ENCODE peak calls at places on chromosomes 2 and 18, in six cellular contexts. One of them, this sample, is unnamed. For H3K4me1, the result is how much of the 10 kb centered on the place peaks cover.

GRCh38 chr2:175404839-175405238 is 223.3 kb upstream of the ATP5MC3 start:
- DNase-seq in upper lobe of left lung: no peak
- DNase-seq in PC-9: no peak
- DNase-seq in IMR-90: no peak
- DNase-seq in A549: no peak
- DNase-seq in heart left ventricle: no peak
- DNase-seq in this sample: no peak

GRCh38 chr2:227115761-227116160 is 48.2 kb downstream of the COL4A4 start:
- DNase-seq in PC-9: no peak
- DNase-seq in upper lobe of left lung: no peak
- DNase-seq in A549: no peak
- DNase-seq in IMR-90: peak
- DNase-seq in heart left ventricle: no peak
- DNase-seq in this sample: no peak

GRCh38 chr2:84788027-84788426 is 92.9 kb downstream of the TRABD2A start:
- DNase-seq in upper lobe of left lung: no peak
- DNase-seq in PC-9: no peak
- DNase-seq in A549: no peak
- DNase-seq in IMR-90: no peak
- DNase-seq in heart left ventricle: no peak
- DNase-seq in this sample: no peak

GRCh38 chr2:46985512-46985911 is 69.9 kb upstream of the MCFD2 start:
- DNase-seq in PC-9: peak
- DNase-seq in heart left ventricle: peak
- DNase-seq in A549: no peak
- DNase-seq in upper lobe of left lung: no peak
- DNase-seq in IMR-90: peak
- DNase-seq in this sample: no peak

GRCh38 chr2:71452565-71452964 is 796 bp upstream of the DYSF start:
- DNase-seq in IMR-90: peak
- DNase-seq in A549: peak
- DNase-seq in PC-9: peak
- DNase-seq in heart left ventricle: peak
- DNase-seq in upper lobe of left lung: peak
- DNase-seq in this sample: peak

GRCh38 chr2:98913916-98914712 is 21.9 kb downstream of the CRACDL start:
- DNase-seq in PC-9: no peak
- DNase-seq in heart left ventricle: no peak
- DNase-seq in IMR-90: no peak
- DNase-seq in upper lobe of left lung: peak
- DNase-seq in A549: no peak
- DNase-seq in this sample: no peak

GRCh38 chr2:151269798-151270568 is 8.3 kb upstream of the RBM43 start:
- DNase-seq in PC-9: no peak
- DNase-seq in heart left ventricle: no peak
- DNase-seq in upper lobe of left lung: no peak
- DNase-seq in A549: no peak
- DNase-seq in IMR-90: no peak
- DNase-seq in this sample: peak

GRCh38 chr2:120520929-120521912 is 175.3 kb downstream of the INHBB start:
- DNase-seq in upper lobe of left lung: peak
- DNase-seq in IMR-90: peak
- DNase-seq in A549: peak
- DNase-seq in heart left ventricle: no peak
- DNase-seq in PC-9: peak
- DNase-seq in this sample: peak

GRCh38 chr2:157256621-157257020 is 884 bp upstream of the GALNT5 start:
- DNase-seq in PC-9: no peak
- DNase-seq in A549: no peak
- DNase-seq in heart left ventricle: no peak
- DNase-seq in IMR-90: peak
- DNase-seq in upper lobe of left lung: no peak
- DNase-seq in this sample: peak

GRCh38 chr18:13232971-13233565 is 14.5 kb downstream of the LDLRAD4 start:
- DNase-seq in A549: no peak
- DNase-seq in heart left ventricle: no peak
- DNase-seq in PC-9: no peak
- DNase-seq in upper lobe of left lung: no peak
- DNase-seq in IMR-90: no peak
- DNase-seq in this sample: no peak

GRCh38 chr18:48472610-48473009 is 63.4 kb upstream of the ZBTB7C start:
- DNase-seq in heart left ventricle: no peak
- DNase-seq in A549: no peak
- DNase-seq in upper lobe of left lung: no peak
- DNase-seq in IMR-90: no peak
- DNase-seq in PC-9: peak
- DNase-seq in this sample: peak

GRCh38 chr2:182522930-182523541 is 96.2 kb upstream of the PDE1A start:
- DNase-seq in IMR-90: no peak
- DNase-seq in A549: no peak
- DNase-seq in upper lobe of left lung: no peak
- DNase-seq in heart left ventricle: no peak
- DNase-seq in PC-9: no peak
- DNase-seq in this sample: no peak

DNA sequence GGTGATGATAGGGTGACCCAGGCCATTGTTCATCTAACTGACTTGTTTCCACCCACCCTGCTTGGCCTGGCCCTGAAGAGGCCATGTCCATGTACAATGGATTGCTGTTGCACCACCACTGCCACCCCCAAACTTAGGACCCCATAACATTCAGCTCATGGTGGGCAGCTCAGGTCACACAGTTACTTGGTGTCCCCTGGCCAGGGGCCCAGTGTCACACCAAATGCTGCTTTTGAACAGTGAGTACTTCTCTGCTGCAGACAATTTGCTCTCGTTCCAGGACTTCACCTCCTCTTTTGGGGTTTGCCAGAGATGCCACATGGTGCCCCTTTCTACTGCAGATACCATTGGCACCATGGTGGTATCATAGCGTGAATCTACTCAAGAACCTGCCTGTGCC is 11.7 kb downstream of the MAB21L4 start:
- DNase-seq in PC-9: no peak
- DNase-seq in IMR-90: no peak
- DNase-seq in upper lobe of left lung: no peak
- DNase-seq in A549: no peak
- DNase-seq in heart left ventricle: peak
- DNase-seq in this sample: no peak
- H3K4me1 ChIP-seq in PC-9: under half
- H3K4me1 ChIP-seq in IMR-90: under half
- H3K4me1 ChIP-seq in upper lobe of left lung: under half
- H3K4me1 ChIP-seq in A549: under half
- H3K4me1 ChIP-seq in heart left ventricle: under half
- H3K4me1 ChIP-seq in this sample: under half

GRCh38 chr2:181185948-181186347 is 205.5 kb downstream of the UBE2E3 start:
- DNase-seq in heart left ventricle: no peak
- DNase-seq in A549: no peak
- DNase-seq in PC-9: no peak
- DNase-seq in upper lobe of left lung: no peak
- DNase-seq in IMR-90: peak
- DNase-seq in this sample: peak
- H3K27ac ChIP-seq in heart left ventricle: no peak
- H3K27ac ChIP-seq in A549: no peak
- H3K27ac ChIP-seq in PC-9: no peak
- H3K27ac ChIP-seq in upper lobe of left lung: no peak
- H3K27ac ChIP-seq in IMR-90: no peak
- H3K27ac ChIP-seq in this sample: no peak

DNA sequence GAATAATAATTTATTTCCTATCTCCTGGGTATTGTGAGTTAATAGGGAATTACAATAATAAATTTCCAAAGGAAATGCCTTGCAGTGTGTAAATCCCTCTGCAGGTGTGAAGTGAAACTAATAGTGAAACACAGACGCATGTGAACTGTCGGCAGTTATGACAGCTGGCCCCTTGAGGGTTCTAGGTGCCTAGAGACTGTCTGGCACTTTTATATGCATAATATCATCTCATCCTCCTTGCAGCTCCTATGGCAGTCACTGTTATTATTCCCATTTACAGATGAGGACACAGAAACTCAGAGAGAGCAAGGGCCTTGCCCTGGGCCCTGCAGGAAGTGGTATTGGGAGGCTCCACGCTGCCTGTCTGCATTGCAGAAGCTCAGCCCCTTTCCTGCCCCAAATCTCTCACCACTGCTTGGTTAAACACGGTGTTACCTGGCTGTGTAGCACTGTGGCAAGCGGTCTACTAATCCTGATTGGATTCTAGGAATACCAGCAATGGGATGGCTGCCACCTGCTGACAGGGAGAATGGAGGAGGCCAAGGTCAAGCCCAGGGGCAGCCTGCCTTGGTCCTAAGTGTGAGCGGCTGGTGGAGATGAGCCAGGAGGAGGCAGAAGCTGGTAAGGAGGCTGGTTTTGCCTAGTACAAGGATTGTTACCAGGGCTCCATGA is 32.8 kb upstream of the ACKR3 start:
- DNase-seq in PC-9: no peak
- DNase-seq in heart left ventricle: no peak
- DNase-seq in upper lobe of left lung: no peak
- DNase-seq in A549: no peak
- DNase-seq in IMR-90: no peak
- DNase-seq in this sample: no peak
- TF ChIP-seq CTCF in PC-9: no peak
- TF ChIP-seq CTCF in heart left ventricle: no peak
- TF ChIP-seq CTCF in upper lobe of left lung: no peak
- TF ChIP-seq CTCF in A549: no peak
- TF ChIP-seq CTCF in IMR-90: no peak
- TF ChIP-seq CTCF in this sample: no peak

DNA sequence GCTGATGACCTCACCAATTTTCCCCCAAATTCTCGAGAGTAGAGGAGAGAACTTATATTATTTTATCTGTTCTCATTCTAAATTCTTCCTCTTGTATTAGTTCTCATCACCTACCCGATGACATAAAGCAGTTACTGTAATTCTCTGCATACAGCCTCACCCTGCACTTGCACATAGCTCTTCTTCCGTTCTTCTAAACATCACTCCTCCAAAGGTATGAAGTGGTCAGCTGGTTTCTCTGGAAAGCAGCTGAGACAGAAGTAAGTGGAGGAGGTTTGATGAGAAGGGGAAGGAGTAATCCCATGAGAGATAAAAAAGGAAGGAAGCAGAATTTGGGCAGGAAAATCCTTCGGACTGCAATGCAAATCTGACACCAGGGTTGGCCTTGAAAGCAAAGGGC is 39.0 kb downstream of the FBXO48 start:
- DNase-seq in upper lobe of left lung: no peak
- DNase-seq in A549: no peak
- DNase-seq in PC-9: no peak
- DNase-seq in IMR-90: no peak
- DNase-seq in heart left ventricle: no peak
- DNase-seq in this sample: no peak
- H3K4me1 ChIP-seq in upper lobe of left lung: under half
- H3K4me1 ChIP-seq in A549: under half
- H3K4me1 ChIP-seq in PC-9: under half
- H3K4me1 ChIP-seq in IMR-90: under half
- H3K4me1 ChIP-seq in heart left ventricle: under half
- H3K4me1 ChIP-seq in this sample: under half

DNA sequence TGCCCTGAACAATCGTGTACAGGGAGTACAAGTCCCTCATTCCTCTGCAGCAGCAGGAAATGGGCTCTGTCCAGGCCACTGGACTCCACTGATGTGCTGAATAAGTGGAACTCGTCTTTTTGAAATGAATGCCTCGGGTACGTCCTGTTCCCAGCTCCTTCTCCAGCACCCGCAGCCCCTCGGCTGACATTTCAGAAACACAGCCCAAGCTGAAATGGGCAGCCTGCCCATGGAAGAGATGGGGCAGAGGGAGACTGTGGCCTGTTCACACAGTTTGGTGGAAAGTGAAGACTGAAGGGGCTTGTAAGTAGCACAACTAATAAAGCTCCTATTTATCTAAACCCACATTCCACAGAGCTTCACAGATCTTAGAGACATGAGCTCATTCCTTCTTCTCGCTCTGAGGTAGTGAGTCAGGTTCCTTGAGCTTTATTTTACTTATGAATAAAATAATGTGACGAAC is 498.6 kb downstream of the TXNL1 start:
- DNase-seq in IMR-90: peak
- DNase-seq in A549: no peak
- DNase-seq in PC-9: no peak
- DNase-seq in heart left ventricle: peak
- DNase-seq in upper lobe of left lung: no peak
- DNase-seq in this sample: no peak
- H3K27ac ChIP-seq in IMR-90: peak
- H3K27ac ChIP-seq in A549: no peak
- H3K27ac ChIP-seq in PC-9: no peak
- H3K27ac ChIP-seq in heart left ventricle: peak
- H3K27ac ChIP-seq in upper lobe of left lung: no peak
- H3K27ac ChIP-seq in this sample: no peak

GRCh38 chr2:10028988-10029874 is 14.1 kb upstream of the KLF11 start:
- DNase-seq in IMR-90: no peak
- DNase-seq in upper lobe of left lung: peak
- DNase-seq in A549: no peak
- DNase-seq in PC-9: no peak
- DNase-seq in heart left ventricle: peak
- DNase-seq in this sample: no peak
- TF ChIP-seq CTCF in IMR-90: no peak
- TF ChIP-seq CTCF in upper lobe of left lung: peak
- TF ChIP-seq CTCF in A549: no peak
- TF ChIP-seq CTCF in PC-9: no peak
- TF ChIP-seq CTCF in heart left ventricle: no peak
- TF ChIP-seq CTCF in this sample: peak

DNA sequence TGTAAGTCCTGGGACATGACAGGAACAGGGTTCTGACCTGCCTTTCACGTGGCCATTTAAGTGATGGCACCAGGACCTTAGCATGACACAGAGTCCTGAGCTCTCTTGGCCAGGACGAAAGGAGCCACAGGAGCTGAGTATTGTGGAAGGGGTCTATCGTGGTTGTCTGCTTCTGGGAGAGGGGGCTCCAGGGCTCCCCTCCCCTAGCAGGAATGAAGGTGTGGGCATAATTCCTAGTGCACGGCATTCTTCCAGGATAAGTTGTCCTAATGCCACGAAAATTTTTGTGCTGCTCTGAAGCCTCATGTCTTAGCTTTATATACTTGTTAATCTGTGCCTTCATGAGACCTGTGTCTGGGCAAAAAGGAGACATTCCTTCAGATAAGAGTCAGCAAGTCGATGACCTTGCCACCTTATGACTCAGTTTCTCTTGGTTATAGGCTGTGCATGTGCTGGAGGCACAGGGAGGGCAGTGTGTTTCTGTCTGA is 17.1 kb downstream of the GATA6 start:
- DNase-seq in heart left ventricle: no peak
- DNase-seq in upper lobe of left lung: no peak
- DNase-seq in PC-9: no peak
- DNase-seq in IMR-90: no peak
- DNase-seq in A549: no peak
- DNase-seq in this sample: peak
- H3K4me1 ChIP-seq in heart left ventricle: half or more
- H3K4me1 ChIP-seq in upper lobe of left lung: under half
- H3K4me1 ChIP-seq in PC-9: under half
- H3K4me1 ChIP-seq in IMR-90: under half
- H3K4me1 ChIP-seq in A549: under half
- H3K4me1 ChIP-seq in this sample: under half